ENCODE peak calls at places on chromosomes 16 and 17, in six cellular contexts. One of them, this sample, is unnamed.

GRCh38 chr16:54055864-54056263 is 230.7 kb downstream of the IRX3 start:
- DNase-seq in RWPE1: no peak
- DNase-seq in gastrocnemius medialis: no peak
- DNase-seq in mesothelial cell of epicardium: no peak
- DNase-seq in fibroblast of lung: no peak
- DNase-seq in HFFc6: no peak
- DNase-seq in this sample: no peak

GRCh38 chr16:81251871-81252270 is 13.4 kb downstream of the BCO1 start:
- DNase-seq in gastrocnemius medialis: no peak
- DNase-seq in fibroblast of lung: no peak
- DNase-seq in RWPE1: no peak
- DNase-seq in mesothelial cell of epicardium: no peak
- DNase-seq in HFFc6: peak; percentile 61
- DNase-seq in this sample: no peak

GRCh38 chr17:11612956-11613355 is 14.7 kb downstream of the DNAH9 start:
- DNase-seq in RWPE1: no peak
- DNase-seq in HFFc6: no peak
- DNase-seq in mesothelial cell of epicardium: no peak
- DNase-seq in gastrocnemius medialis: no peak
- DNase-seq in fibroblast of lung: no peak
- DNase-seq in this sample: no peak

GRCh38 chr16:70706948-70707465 is 21.2 kb upstream of the MTSS2 start:
- DNase-seq in fibroblast of lung: peak; percentile 97
- DNase-seq in gastrocnemius medialis: no peak
- DNase-seq in HFFc6: peak; percentile 97
- DNase-seq in RWPE1: peak; percentile 83
- DNase-seq in mesothelial cell of epicardium: no peak
- DNase-seq in this sample: no peak

GRCh38 chr16:12539185-12539929 is 264.3 kb downstream of the CPPED1 start:
- DNase-seq in mesothelial cell of epicardium: no peak
- DNase-seq in gastrocnemius medialis: no peak
- DNase-seq in RWPE1: no peak
- DNase-seq in HFFc6: peak; percentile 81
- DNase-seq in fibroblast of lung: peak; percentile 18
- DNase-seq in this sample: no peak

GRCh38 chr17:57925361-57925990 is 29.7 kb downstream of the CUEDC1 start:
- DNase-seq in gastrocnemius medialis: no peak
- DNase-seq in fibroblast of lung: no peak
- DNase-seq in mesothelial cell of epicardium: no peak
- DNase-seq in RWPE1: no peak
- DNase-seq in HFFc6: no peak
- DNase-seq in this sample: no peak

GRCh38 chr17:28811594-28812135 is 30.9 kb downstream of the FAM222B start:
- DNase-seq in fibroblast of lung: peak; percentile 30
- DNase-seq in HFFc6: peak; percentile 9
- DNase-seq in RWPE1: peak; percentile 44
- DNase-seq in gastrocnemius medialis: no peak
- DNase-seq in mesothelial cell of epicardium: no peak
- DNase-seq in this sample: no peak

GRCh38 chr16:19872935-19873334 is 11.7 kb downstream of the GPRC5B start:
- DNase-seq in HFFc6: no peak
- DNase-seq in RWPE1: no peak
- DNase-seq in mesothelial cell of epicardium: no peak
- DNase-seq in fibroblast of lung: no peak
- DNase-seq in gastrocnemius medialis: no peak
- DNase-seq in this sample: no peak

GRCh38 chr17:82947051-82947991 is 107.5 kb upstream of the ZNF750 start:
- DNase-seq in gastrocnemius medialis: no peak
- DNase-seq in fibroblast of lung: no peak
- DNase-seq in HFFc6: no peak
- DNase-seq in mesothelial cell of epicardium: no peak
- DNase-seq in RWPE1: no peak
- DNase-seq in this sample: no peak

GRCh38 chr17:48294989-48295892 is 134.8 kb downstream of the SKAP1 start:
- DNase-seq in fibroblast of lung: no peak
- DNase-seq in HFFc6: no peak
- DNase-seq in gastrocnemius medialis: no peak
- DNase-seq in mesothelial cell of epicardium: no peak
- DNase-seq in RWPE1: no peak
- DNase-seq in this sample: no peak

GRCh38 chr17:37607637-37608368 is 1.4 kb downstream of the SYNRG start:
- DNase-seq in fibroblast of lung: no peak
- DNase-seq in RWPE1: no peak
- DNase-seq in mesothelial cell of epicardium: no peak
- DNase-seq in HFFc6: no peak
- DNase-seq in gastrocnemius medialis: no peak
- DNase-seq in this sample: no peak

GRCh38 chr16:21645261-21645721 is 7.1 kb downstream of the IGSF6 start:
- DNase-seq in fibroblast of lung: peak; percentile 47
- DNase-seq in RWPE1: no peak
- DNase-seq in gastrocnemius medialis: no peak
- DNase-seq in HFFc6: no peak
- DNase-seq in mesothelial cell of epicardium: no peak
- DNase-seq in this sample: no peak

GRCh38 chr16:90012978-90013745 is 6.1 kb downstream of the DBNDD1 start:
- DNase-seq in HFFc6: no peak
- DNase-seq in mesothelial cell of epicardium: no peak
- DNase-seq in RWPE1: no peak
- DNase-seq in gastrocnemius medialis: no peak
- DNase-seq in fibroblast of lung: no peak
- DNase-seq in this sample: no peak

GRCh38 chr17:70313450-70313849 is 144.1 kb downstream of the KCNJ2 start:
- DNase-seq in fibroblast of lung: peak; percentile 77
- DNase-seq in RWPE1: no peak
- DNase-seq in mesothelial cell of epicardium: no peak
- DNase-seq in HFFc6: no peak
- DNase-seq in gastrocnemius medialis: no peak
- DNase-seq in this sample: no peak

GRCh38 chr16:50509521-50510341 is 38.5 kb upstream of the NKD1 start:
- DNase-seq in RWPE1: no peak
- DNase-seq in gastrocnemius medialis: no peak
- DNase-seq in fibroblast of lung: peak; percentile 10
- DNase-seq in HFFc6: no peak
- DNase-seq in mesothelial cell of epicardium: no peak
- DNase-seq in this sample: no peak

GRCh38 chr16:3687792-3688191 is 29.5 kb downstream of the TRAP1 start:
- DNase-seq in mesothelial cell of epicardium: no peak
- DNase-seq in fibroblast of lung: no peak
- DNase-seq in gastrocnemius medialis: no peak
- DNase-seq in HFFc6: no peak
- DNase-seq in RWPE1: no peak
- DNase-seq in this sample: no peak

GRCh38 chr17:27430882-27431491 is 25.3 kb upstream of the KSR1 start:
- DNase-seq in mesothelial cell of epicardium: no peak
- DNase-seq in RWPE1: peak; percentile 48
- DNase-seq in fibroblast of lung: peak; percentile 48
- DNase-seq in gastrocnemius medialis: no peak
- DNase-seq in HFFc6: peak; percentile 49
- DNase-seq in this sample: peak; percentile 32

GRCh38 chr16:50301626-50302471 is 35.5 kb downstream of the ADCY7 start:
- DNase-seq in RWPE1: peak; percentile 28
- DNase-seq in gastrocnemius medialis: no peak
- DNase-seq in HFFc6: peak; percentile 55
- DNase-seq in mesothelial cell of epicardium: no peak
- DNase-seq in fibroblast of lung: peak; percentile 71
- DNase-seq in this sample: no peak

DNA sequence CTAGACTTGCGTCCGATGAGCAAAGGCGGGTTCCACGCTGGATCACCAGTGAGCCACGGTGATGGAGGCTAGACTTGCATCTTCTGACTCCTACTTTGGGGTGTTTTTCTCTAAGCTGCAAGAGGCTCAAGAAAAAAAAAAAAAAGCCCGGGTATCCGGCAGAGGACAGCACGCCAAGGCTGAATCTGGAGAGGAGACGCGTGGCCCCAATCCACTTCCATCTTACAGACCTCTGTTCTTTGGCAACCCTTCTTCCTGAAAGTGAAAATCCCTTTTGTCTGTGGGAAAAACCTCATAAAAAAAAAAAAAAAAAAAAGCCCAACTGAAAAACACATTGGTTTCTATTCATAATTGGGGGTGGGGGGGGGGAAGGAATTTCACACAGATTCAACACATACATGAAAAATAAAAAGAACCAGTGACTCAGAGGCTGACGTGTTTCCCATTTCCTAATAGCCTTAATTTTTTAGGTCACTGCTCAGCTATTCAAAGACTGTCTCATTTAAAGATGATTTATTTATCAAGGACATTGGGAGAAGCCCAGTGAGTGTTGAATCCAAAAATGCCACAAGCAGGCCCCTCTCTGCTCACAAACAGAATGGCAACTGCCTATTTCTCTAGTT is 258.3 kb downstream of the FOXL1 start:
- DNase-seq in gastrocnemius medialis: no peak
- DNase-seq in HFFc6: peak; percentile 84
- DNase-seq in fibroblast of lung: peak; percentile 92
- DNase-seq in RWPE1: peak; percentile 77
- DNase-seq in mesothelial cell of epicardium: no peak
- DNase-seq in this sample: no peak
- TF ChIP-seq CTCF in gastrocnemius medialis: no peak
- TF ChIP-seq CTCF in HFFc6: no peak
- TF ChIP-seq CTCF in fibroblast of lung: peak; percentile 6
- TF ChIP-seq CTCF in RWPE1: no peak
- TF ChIP-seq CTCF in mesothelial cell of epicardium: no peak
- TF ChIP-seq CTCF in this sample: no peak

GRCh38 chr17:78200451-78200850 is 13.3 kb downstream of the AFMID start:
- DNase-seq in fibroblast of lung: no peak
- DNase-seq in gastrocnemius medialis: no peak
- DNase-seq in RWPE1: no peak
- DNase-seq in HFFc6: no peak
- DNase-seq in mesothelial cell of epicardium: no peak
- DNase-seq in this sample: no peak

GRCh38 chr17:78192616-78193015 is 5.5 kb downstream of the AFMID start:
- DNase-seq in RWPE1: no peak
- DNase-seq in mesothelial cell of epicardium: no peak
- DNase-seq in gastrocnemius medialis: no peak
- DNase-seq in fibroblast of lung: no peak
- DNase-seq in HFFc6: no peak
- DNase-seq in this sample: no peak

GRCh38 chr17:78197147-78197830 is 10.1 kb downstream of the AFMID start:
- DNase-seq in HFFc6: no peak
- DNase-seq in mesothelial cell of epicardium: no peak
- DNase-seq in RWPE1: no peak
- DNase-seq in fibroblast of lung: no peak
- DNase-seq in gastrocnemius medialis: no peak
- DNase-seq in this sample: no peak

GRCh38 chr17:78202666-78203065 is 11.4 kb upstream of the BIRC5 start:
- DNase-seq in mesothelial cell of epicardium: no peak
- DNase-seq in HFFc6: no peak
- DNase-seq in gastrocnemius medialis: no peak
- DNase-seq in fibroblast of lung: no peak
- DNase-seq in RWPE1: no peak
- DNase-seq in this sample: no peak

GRCh38 chr17:78196712-78197111 is 9.6 kb downstream of the AFMID start:
- DNase-seq in RWPE1: no peak
- DNase-seq in gastrocnemius medialis: no peak
- DNase-seq in fibroblast of lung: no peak
- DNase-seq in HFFc6: no peak
- DNase-seq in mesothelial cell of epicardium: no peak
- DNase-seq in this sample: no peak
- TF ChIP-seq CTCF in RWPE1: no peak
- TF ChIP-seq CTCF in gastrocnemius medialis: no peak
- TF ChIP-seq CTCF in fibroblast of lung: no peak
- TF ChIP-seq CTCF in HFFc6: no peak
- TF ChIP-seq CTCF in mesothelial cell of epicardium: no peak
- TF ChIP-seq CTCF in this sample: no peak

GRCh38 chr17:31549525-31550388 is 158.3 kb downstream of the RAB11FIP4 start:
- DNase-seq in RWPE1: peak; percentile 92
- DNase-seq in fibroblast of lung: peak; percentile 93
- DNase-seq in gastrocnemius medialis: peak; percentile 83
- DNase-seq in HFFc6: peak; percentile 89
- DNase-seq in mesothelial cell of epicardium: peak; percentile 87
- DNase-seq in this sample: peak; percentile 90

GRCh38 chr17:31550389-31551056 is 159.0 kb downstream of the RAB11FIP4 start:
- DNase-seq in mesothelial cell of epicardium: no peak
- DNase-seq in fibroblast of lung: no peak
- DNase-seq in HFFc6: no peak
- DNase-seq in gastrocnemius medialis: no peak
- DNase-seq in RWPE1: no peak
- DNase-seq in this sample: no peak

GRCh38 chr17:31549121-31549524 is 157.6 kb downstream of the RAB11FIP4 start:
- DNase-seq in RWPE1: peak; percentile 20
- DNase-seq in gastrocnemius medialis: no peak
- DNase-seq in fibroblast of lung: no peak
- DNase-seq in HFFc6: no peak
- DNase-seq in mesothelial cell of epicardium: no peak
- DNase-seq in this sample: no peak

GRCh38 chr17:31546650-31547049 is 155.2 kb downstream of the RAB11FIP4 start:
- DNase-seq in gastrocnemius medialis: no peak
- DNase-seq in fibroblast of lung: no peak
- DNase-seq in RWPE1: no peak
- DNase-seq in mesothelial cell of epicardium: no peak
- DNase-seq in HFFc6: no peak
- DNase-seq in this sample: no peak

DNA sequence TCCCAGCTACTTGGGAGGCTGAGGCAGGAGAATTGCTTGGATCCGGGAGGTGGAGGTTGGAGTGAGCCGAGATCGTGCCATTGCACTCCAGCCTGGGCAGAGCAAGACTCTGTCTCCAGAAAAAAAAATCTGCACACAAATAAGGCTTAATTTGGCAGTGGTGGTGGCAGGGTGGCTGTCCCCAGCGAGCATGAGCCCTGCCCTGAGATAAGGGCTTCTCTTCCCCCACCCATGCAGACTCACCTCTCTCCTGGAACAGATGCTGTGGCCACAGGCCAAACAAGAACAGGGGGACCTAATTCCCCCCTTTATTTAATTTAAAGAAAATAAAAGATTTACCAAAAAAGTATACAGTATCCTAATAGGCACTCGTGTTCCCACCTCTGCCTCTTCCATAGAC is 157.2 kb downstream of the RAB11FIP4 start:
- DNase-seq in mesothelial cell of epicardium: no peak
- DNase-seq in HFFc6: no peak
- DNase-seq in RWPE1: no peak
- DNase-seq in fibroblast of lung: no peak
- DNase-seq in gastrocnemius medialis: no peak
- DNase-seq in this sample: no peak
- TF ChIP-seq CTCF in mesothelial cell of epicardium: no peak
- TF ChIP-seq CTCF in HFFc6: no peak
- TF ChIP-seq CTCF in RWPE1: no peak
- TF ChIP-seq CTCF in fibroblast of lung: no peak
- TF ChIP-seq CTCF in gastrocnemius medialis: no peak
- TF ChIP-seq CTCF in this sample: no peak

GRCh38 chr16:67302076-67302475 is 22.7 kb downstream of the PLEKHG4 start:
- DNase-seq in RWPE1: no peak
- DNase-seq in mesothelial cell of epicardium: no peak
- DNase-seq in fibroblast of lung: no peak
- DNase-seq in gastrocnemius medialis: no peak
- DNase-seq in HFFc6: no peak
- DNase-seq in this sample: no peak

GRCh38 chr16:67302882-67303434 is 23.6 kb downstream of the KCTD19 start:
- DNase-seq in mesothelial cell of epicardium: no peak
- DNase-seq in gastrocnemius medialis: no peak
- DNase-seq in RWPE1: no peak
- DNase-seq in fibroblast of lung: no peak
- DNase-seq in HFFc6: no peak
- DNase-seq in this sample: no peak

GRCh38 chr16:67301080-67301757 is 21.9 kb downstream of the PLEKHG4 start:
- DNase-seq in RWPE1: no peak
- DNase-seq in mesothelial cell of epicardium: no peak
- DNase-seq in fibroblast of lung: no peak
- DNase-seq in HFFc6: no peak
- DNase-seq in gastrocnemius medialis: no peak
- DNase-seq in this sample: no peak

GRCh38 chr16:67304006-67304405 is 22.5 kb downstream of the KCTD19 start:
- DNase-seq in mesothelial cell of epicardium: no peak
- DNase-seq in gastrocnemius medialis: no peak
- DNase-seq in fibroblast of lung: no peak
- DNase-seq in RWPE1: no peak
- DNase-seq in HFFc6: peak; percentile 36
- DNase-seq in this sample: no peak

GRCh38 chr16:67305216-67306071 is 21.1 kb downstream of the KCTD19 start:
- DNase-seq in gastrocnemius medialis: no peak
- DNase-seq in fibroblast of lung: no peak
- DNase-seq in RWPE1: no peak
- DNase-seq in mesothelial cell of epicardium: no peak
- DNase-seq in HFFc6: no peak
- DNase-seq in this sample: no peak
- TF ChIP-seq CTCF in gastrocnemius medialis: no peak
- TF ChIP-seq CTCF in fibroblast of lung: no peak
- TF ChIP-seq CTCF in RWPE1: no peak
- TF ChIP-seq CTCF in mesothelial cell of epicardium: no peak
- TF ChIP-seq CTCF in HFFc6: peak; percentile 31
- TF ChIP-seq CTCF in this sample: no peak

This sample was measured in progenitor cell of endocrine pancreas.